ENCODE peak calls at places on chromosomes 12 and 14, in eight cellular contexts. V is kidney, I is body of pancreas, A is neural progenitor cell, L is GM23248, Z is ovary, K is cardiac muscle cell, B is tibial artery. H is an unnamed sample.
A peak's percentile ranks its signal among the peaks of the same experiment; 100 is the strongest.

GRCh38 chr14:105193916-105194782 is 13.0 kb upstream of the NUDT14 start:
- DNase-seq in I (no peak), A (no peak), V (no peak), B (no peak), Z (no peak), K (peak; percentile 22), L (peak; percentile 38), H (no peak)

GRCh38 chr14:68961781-68962584 is 17.1 kb downstream of the ACTN1 start:
- DNase-seq in Z (peak; percentile 49), K (no peak), L (peak; percentile 65), I (no peak), B (no peak), V (peak; percentile 90), A (peak; percentile 68), H (no peak)

GRCh38 chr12:18139989-18140596 is 50.1 kb upstream of the RERGL start:
- DNase-seq in V (no peak), I (no peak), A (peak; percentile 16), L (peak; percentile 59), K (peak; percentile 60), Z (no peak), B (no peak), H (no peak)

GRCh38 chr12:54191126-54191525 is 2.3 kb upstream of the SMUG1 start:
- DNase-seq in A (no peak), K (no peak), I (no peak), V (no peak), L (peak; percentile 46), Z (no peak), B (no peak), H (no peak)

GRCh38 chr12:54701940-54702592 is 53.9 kb upstream of the DCD start:
- DNase-seq in A (peak; percentile 65), V (no peak), Z (no peak), B (no peak), L (peak; percentile 60), I (peak; percentile 38), K (peak; percentile 65), H (peak; percentile 55)

GRCh38 chr14:104903990-104904389 is 20.7 kb upstream of the PLD4 start:
- DNase-seq in I (no peak), K (no peak), B (no peak), L (no peak), V (no peak), Z (no peak), A (no peak), H (no peak)

GRCh38 chr14:49050836-49051235 is 535.3 kb downstream of the RPS29 start:
- DNase-seq in A (no peak), L (peak; percentile 8), V (no peak), K (no peak), Z (no peak), I (no peak), B (no peak), H (no peak)

GRCh38 chr12:66269757-66270383 is 32.4 kb upstream of the HELB start:
- DNase-seq in I (peak; percentile 10), K (peak; percentile 63), Z (no peak), B (no peak), A (peak; percentile 78), V (no peak), L (peak; percentile 79), H (no peak)

GRCh38 chr12:3342051-3342450 is 149.0 kb upstream of the PRMT8 start:
- DNase-seq in L (peak; percentile 45), Z (peak; percentile 55), A (peak; percentile 88), I (peak; percentile 27), K (peak; percentile 60), V (no peak), B (no peak), H (no peak)

GRCh38 chr14:91899213-91899612 is 31.9 kb upstream of the TC2N start:
- DNase-seq in L (no peak), I (peak; percentile 95), A (no peak), V (no peak), Z (no peak), K (no peak), B (no peak), H (no peak)

GRCh38 chr14:76710093-76711010 is 50.9 kb upstream of the VASH1 start:
- DNase-seq in Z (no peak), B (no peak), V (no peak), A (peak; percentile 66), L (peak; percentile 65), I (peak; percentile 46), K (peak; percentile 69), H (peak; percentile 28)

GRCh38 chr12:66964629-66965028 is 285.8 kb upstream of the GRIP1 start:
- DNase-seq in I (no peak), A (no peak), Z (no peak), V (no peak), B (no peak), L (peak; percentile 6), K (no peak), H (peak; percentile 85)

GRCh38 chr12:96329018-96329417 is 71.2 kb downstream of the CDK17 start:
- DNase-seq in V (no peak), I (no peak), Z (no peak), A (no peak), B (no peak), L (no peak), K (no peak), H (no peak)

GRCh38 chr12:26185532-26186320 is 9.6 kb upstream of the SSPN start:
- DNase-seq in I (peak; percentile 37), B (no peak), V (no peak), K (no peak), Z (no peak), L (no peak), A (no peak), H (no peak)

GRCh38 chr12:47811581-47812484 is 7.9 kb downstream of the HDAC7 start:
- DNase-seq in I (peak; percentile 45), B (peak; percentile 85), V (no peak), A (no peak), K (peak; percentile 86), Z (peak; percentile 83), L (peak; percentile 92), H (no peak)
- H3K4me1 ChIP-seq in I (peaks cover 75% of the 10 kb centered on the region), B (no peaks in the 10 kb centered on the region), V (peaks cover 73% of the 10 kb centered on the region), A (peaks cover 45% of the 10 kb centered on the region), K (peaks cover 76% of the 10 kb centered on the region), Z (peaks cover 49% of the 10 kb centered on the region), L (peaks cover 86% of the 10 kb centered on the region), H (peaks cover 97% of the 10 kb centered on the region)

GRCh38 chr12:27276275-27276674 is 32.2 kb downstream of the STK38L start:
- DNase-seq in V (no peak), I (no peak), Z (no peak), L (no peak), K (no peak), B (no peak), A (peak; percentile 50), H (no peak)
- H3K4me1 ChIP-seq in V (peaks cover 2% of the 10 kb centered on the region), I (peaks cover 70% of the 10 kb centered on the region), Z (peaks cover 11% of the 10 kb centered on the region), L (peaks cover 23% of the 10 kb centered on the region), K (peaks cover 18% of the 10 kb centered on the region), B (no peaks in the 10 kb centered on the region), A (peaks cover 22% of the 10 kb centered on the region), H (no peaks in the 10 kb centered on the region)

GRCh38 chr12:51358496-51358895 is 12.0 kb upstream of the CELA1 start:
- DNase-seq in Z (no peak), A (no peak), K (no peak), L (no peak), I (no peak), V (no peak), B (no peak), H (no peak)

GRCh38 chr12:51359851-51360250 is 13.4 kb upstream of the CELA1 start:
- DNase-seq in A (no peak), I (no peak), K (no peak), Z (no peak), B (no peak), V (no peak), L (peak; percentile 42), H (no peak)

GRCh38 chr12:51361419-51362016 is 15.0 kb upstream of the CELA1 start:
- DNase-seq in V (no peak), K (no peak), A (no peak), L (no peak), B (no peak), I (no peak), Z (no peak), H (no peak)

GRCh38 chr12:51360315-51360714 is 13.8 kb upstream of the CELA1 start:
- DNase-seq in B (no peak), K (no peak), A (no peak), L (no peak), Z (no peak), V (no peak), I (no peak), H (no peak)

GRCh38 chr12:51357374-51358047 is 11.0 kb upstream of the CELA1 start:
- DNase-seq in L (no peak), B (no peak), A (no peak), V (no peak), I (no peak), Z (no peak), K (no peak), H (no peak)
- H3K4me1 ChIP-seq in L (no peaks in the 10 kb centered on the region), B (no peaks in the 10 kb centered on the region), A (no peaks in the 10 kb centered on the region), V (no peaks in the 10 kb centered on the region), I (peaks cover 33% of the 10 kb centered on the region), Z (no peaks in the 10 kb centered on the region), K (no peaks in the 10 kb centered on the region), H (no peaks in the 10 kb centered on the region)

GRCh38 chr14:52060080-52060479 is 8.8 kb downstream of the NID2 start:
- DNase-seq in I (no peak), A (no peak), V (no peak), K (peak; percentile 81), B (no peak), L (peak; percentile 52), Z (no peak), H (no peak)

GRCh38 chr14:52059614-52060013 is 9.2 kb downstream of the NID2 start:
- DNase-seq in I (no peak), B (no peak), A (no peak), V (no peak), Z (no peak), K (no peak), L (peak; percentile 39), H (no peak)

GRCh38 chr14:52063107-52063506 is 5.8 kb downstream of the NID2 start:
- DNase-seq in V (no peak), L (peak; percentile 55), Z (no peak), K (peak; percentile 81), I (no peak), B (no peak), A (no peak), H (no peak)

GRCh38 chr14:52061890-52062289 is 7.0 kb downstream of the NID2 start:
- DNase-seq in A (no peak), V (no peak), L (no peak), B (no peak), Z (no peak), K (no peak), I (no peak), H (no peak)

DNA sequence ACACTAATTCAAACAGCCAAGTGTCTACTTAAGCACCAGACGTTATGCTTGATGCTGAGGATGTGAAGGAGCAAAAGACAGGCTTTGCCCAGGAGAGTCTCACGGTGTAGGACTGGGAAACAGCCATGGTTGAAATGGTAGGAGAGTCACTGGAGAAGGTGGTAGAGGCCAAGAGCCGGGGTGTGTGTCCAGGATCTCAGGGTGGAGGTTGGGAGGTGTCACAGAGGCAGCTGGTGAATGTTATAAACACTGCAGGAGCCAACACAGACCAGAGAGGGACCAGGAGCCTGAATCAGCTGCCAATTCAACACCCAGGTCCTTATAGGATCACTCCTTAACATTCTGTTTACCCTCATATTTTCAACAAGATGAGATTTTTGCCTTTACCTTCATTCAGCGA is 7.5 kb downstream of the NID2 start:
- DNase-seq in A (no peak), B (no peak), V (no peak), K (peak; percentile 45), L (no peak), Z (no peak), I (no peak), H (no peak)
- H3K4me1 ChIP-seq in A (peaks cover 7% of the 10 kb centered on the region), B (no peaks in the 10 kb centered on the region), V (peaks cover 5% of the 10 kb centered on the region), K (peaks cover 57% of the 10 kb centered on the region), L (peaks cover 29% of the 10 kb centered on the region), Z (peaks cover 26% of the 10 kb centered on the region), I (peaks cover 25% of the 10 kb centered on the region), H (no peaks in the 10 kb centered on the region)

H was measured in CD4-positive, alpha-beta memory T cell.